ENCODE peak calls at places on chromosomes 3 and 15, in six cellular contexts. B is neural progenitor cell, G is right atrium auricular region, T is testis, N is brain microvascular endothelial cell, F is trophoblast cell. A is an unnamed sample.

GRCh38 chr3:119221779-119222320 is 18.8 kb downstream of the B4GALT4 start:
- DNase-seq in B (no peak), G (no peak), T (no peak), N (no peak), F (peak; percentile 98), A (no peak)

GRCh38 chr3:33897306-33897705 is 98.9 kb downstream of the PDCD6IP start:
- DNase-seq in B (no peak), G (no peak), T (no peak), N (no peak), F (no peak), A (no peak)

GRCh38 chr3:86629511-86629910 is 361.4 kb downstream of the VGLL3 start:
- DNase-seq in B (no peak), G (no peak), T (no peak), N (no peak), F (no peak), A (no peak)

GRCh38 chr3:87350367-87351199 is 74.2 kb upstream of the POU1F1 start:
- DNase-seq in B (peak; percentile 68), G (no peak), T (peak; percentile 34), N (peak; percentile 27), F (peak; percentile 85), A (peak; percentile 30)

GRCh38 chr3:178551916-178552321 is 15.7 kb downstream of the KCNMB2 start:
- DNase-seq in B (no peak), G (no peak), T (no peak), N (peak; percentile 29), F (no peak), A (no peak)

GRCh38 chr15:69093127-69093526 is 67.3 kb upstream of the GLCE start:
- DNase-seq in B (no peak), G (no peak), T (no peak), N (no peak), F (peak; percentile 13), A (no peak)

GRCh38 chr3:112197131-112197530 is 64.1 kb upstream of the GCSAM start:
- DNase-seq in B (peak; percentile 11), G (no peak), T (peak; percentile 84), N (no peak), F (no peak), A (no peak)

GRCh38 chr3:157146664-157147082 is 13.3 kb downstream of the CCNL1 start:
- DNase-seq in B (no peak), G (no peak), T (no peak), N (no peak), F (peak; percentile 27), A (no peak)

GRCh38 chr3:112709929-112710328 is 69.0 kb upstream of the CCDC80 start:
- DNase-seq in B (no peak), G (no peak), T (no peak), N (no peak), F (no peak), A (no peak)

GRCh38 chr3:97736928-97737327 is 27.6 kb upstream of the ARL6 start:
- DNase-seq in B (peak; percentile 23), G (no peak), T (no peak), N (no peak), F (no peak), A (no peak)

GRCh38 chr15:85477061-85477460 is 96.7 kb downstream of the AKAP13 start:
- DNase-seq in B (no peak), G (no peak), T (no peak), N (no peak), F (no peak), A (no peak)

GRCh38 chr15:64807051-64807749 is 18.2 kb downstream of the PIF1 start:
- DNase-seq in B (peak; percentile 51), G (no peak), T (no peak), N (no peak), F (no peak), A (peak; percentile 67)

GRCh38 chr3:74000715-74001114 is 376.0 kb upstream of the PDZRN3 start:
- DNase-seq in B (no peak), G (no peak), T (no peak), N (no peak), F (no peak), A (no peak)

GRCh38 chr3:73447118-73447517 is 177.6 kb downstream of the PDZRN3 start:
- DNase-seq in B (no peak), G (no peak), T (no peak), N (no peak), F (no peak), A (no peak)

GRCh38 chr3:185351371-185351770 is 11.6 kb upstream of the MAP3K13 start:
- DNase-seq in B (no peak), G (no peak), T (no peak), N (no peak), F (no peak), A (no peak)

GRCh38 chr3:55490194-55490913 is 3.2 kb upstream of the WNT5A start:
- DNase-seq in B (no peak), G (no peak), T (no peak), N (no peak), F (no peak), A (no peak)
- H3K36me3 ChIP-seq in B (no peaks in the 10 kb centered on the region), G (no peaks in the 10 kb centered on the region), T (no peaks in the 10 kb centered on the region), N (no peaks in the 10 kb centered on the region), F (no peaks in the 10 kb centered on the region), A (no peaks in the 10 kb centered on the region)

DNA sequence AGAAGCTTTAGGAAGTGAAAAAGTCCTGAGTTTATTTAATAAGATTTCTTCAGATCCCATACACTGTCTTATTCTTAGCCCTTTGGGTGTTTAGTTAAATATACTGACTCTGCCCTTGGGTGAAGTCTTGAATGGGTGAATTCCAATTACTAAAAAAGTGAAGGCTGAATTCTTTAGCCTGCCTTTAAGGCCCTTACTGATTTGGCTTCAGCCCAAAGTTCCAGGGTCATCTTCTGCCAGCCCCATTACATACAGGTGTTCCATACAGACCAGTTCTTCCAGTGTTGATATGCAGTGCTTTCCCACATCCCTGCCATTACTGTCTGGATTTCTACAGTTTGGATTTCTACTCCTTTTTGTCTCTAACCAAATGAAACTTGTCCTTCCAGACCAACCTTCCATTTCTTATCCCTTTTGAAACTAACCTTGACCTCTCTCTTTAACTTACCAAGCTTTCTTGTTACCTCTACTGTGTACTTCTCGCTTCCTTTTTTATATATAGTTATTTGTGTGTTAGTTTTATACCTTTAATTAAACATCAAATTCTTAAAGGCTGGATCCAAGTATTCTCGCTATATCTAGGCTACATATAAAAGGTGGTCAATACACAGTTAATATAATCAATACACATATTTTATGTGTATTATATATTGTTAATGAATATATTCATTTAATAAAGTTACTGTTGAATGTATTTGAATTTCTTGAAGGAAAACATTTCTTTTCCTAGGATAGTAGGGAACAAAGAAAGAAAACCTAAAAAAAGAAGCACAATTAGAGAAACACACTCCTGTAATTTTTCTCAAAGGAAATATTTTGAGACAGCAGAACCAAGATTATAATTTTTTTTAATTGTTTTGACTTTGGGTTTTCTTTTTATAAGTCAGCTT is 15.0 kb downstream of the MBNL1 start:
- DNase-seq in B (no peak), G (no peak), T (no peak), N (no peak), F (no peak), A (no peak)
- H3K36me3 ChIP-seq in B (no peaks in the 10 kb centered on the region), G (no peaks in the 10 kb centered on the region), T (no peaks in the 10 kb centered on the region), N (no peaks in the 10 kb centered on the region), F (no peaks in the 10 kb centered on the region), A (no peaks in the 10 kb centered on the region)

DNA sequence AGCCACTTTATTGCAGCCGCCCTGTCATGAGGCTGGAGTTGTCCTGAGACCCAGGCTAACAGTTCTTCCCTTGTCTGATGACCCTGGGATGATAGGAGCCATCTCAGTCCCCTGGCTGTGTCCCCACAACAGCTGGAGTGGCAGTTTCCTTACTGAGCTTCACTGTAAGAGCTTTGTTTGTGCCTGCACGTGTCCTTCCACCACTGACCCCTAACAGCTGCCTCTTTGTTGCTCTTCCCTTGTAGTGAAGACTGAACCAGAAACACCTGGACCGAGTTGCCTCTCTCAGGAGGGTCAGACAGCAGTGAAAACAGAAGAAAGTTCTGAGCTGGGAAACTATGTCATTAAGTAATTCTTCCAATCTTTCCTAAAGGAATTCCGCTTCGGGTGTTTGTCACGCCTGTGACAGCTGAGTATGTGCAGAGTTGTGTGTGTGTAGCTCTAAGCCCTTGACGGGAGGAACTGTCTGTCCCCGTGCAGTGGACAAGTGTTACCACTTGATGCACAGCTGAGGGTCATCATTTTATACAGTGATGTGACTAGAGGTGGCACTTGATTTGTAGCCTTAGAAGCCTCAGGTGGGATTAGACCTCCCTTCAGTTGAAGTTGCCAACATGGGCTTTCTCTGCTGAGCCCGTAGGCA is 25.0 kb downstream of the MAP6D1 start:
- DNase-seq in B (no peak), G (no peak), T (peak; percentile 38), N (no peak), F (no peak), A (no peak)
- H3K36me3 ChIP-seq in B (no peaks in the 10 kb centered on the region), G (peaks cover 64% of the 10 kb centered on the region), T (no peaks in the 10 kb centered on the region), N (peaks cover 68% of the 10 kb centered on the region), F (peaks cover 47% of the 10 kb centered on the region), A (peaks cover 49% of the 10 kb centered on the region)

GRCh38 chr3:57627976-57628375 is 30.8 kb upstream of the ARF4 start:
- DNase-seq in B (no peak), G (no peak), T (no peak), N (no peak), F (no peak), A (no peak)

GRCh38 chr3:57624801-57625200 is 27.7 kb upstream of the ARF4 start:
- DNase-seq in B (no peak), G (no peak), T (no peak), N (no peak), F (no peak), A (no peak)

GRCh38 chr3:57617739-57618138 is 20.6 kb upstream of the ARF4 start:
- DNase-seq in B (no peak), G (no peak), T (no peak), N (no peak), F (no peak), A (no peak)

DNA sequence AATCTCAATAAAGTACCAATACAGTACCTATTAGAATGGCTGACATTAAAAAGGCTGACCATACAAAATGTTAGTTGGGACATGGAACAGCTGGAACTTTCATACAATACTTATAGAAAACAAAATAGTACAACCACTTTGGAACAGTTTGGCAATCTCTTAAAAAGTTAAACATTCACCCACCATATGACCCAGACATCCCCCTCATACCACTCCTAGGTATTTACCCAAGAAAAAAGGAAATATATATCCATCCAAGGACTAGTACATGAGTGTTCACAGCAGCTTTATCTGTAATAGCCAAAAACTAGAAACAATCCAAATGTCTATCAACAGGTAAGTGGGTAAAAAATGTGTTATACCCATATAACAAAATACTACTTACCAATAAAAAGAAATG is 25.2 kb upstream of the ARF4 start:
- DNase-seq in B (no peak), G (no peak), T (no peak), N (no peak), F (no peak), A (no peak)
- H3K36me3 ChIP-seq in B (peaks cover 11% of the 10 kb centered on the region), G (peaks cover 23% of the 10 kb centered on the region), T (no peaks in the 10 kb centered on the region), N (peaks cover 19% of the 10 kb centered on the region), F (peaks cover 9% of the 10 kb centered on the region), A (no peaks in the 10 kb centered on the region)

GRCh38 chr3:187728930-187729583 is 16.2 kb downstream of the BCL6 start:
- DNase-seq in B (no peak), G (no peak), T (no peak), N (no peak), F (no peak), A (no peak)
- H3K36me3 ChIP-seq in B (peaks cover 3% of the 10 kb centered on the region), G (peaks cover 100% of the 10 kb centered on the region), T (no peaks in the 10 kb centered on the region), N (peaks cover 86% of the 10 kb centered on the region), F (peaks cover 42% of the 10 kb centered on the region), A (peaks cover 3% of the 10 kb centered on the region)

A was measured in H7.